ENCODE peak calls at places on chromosomes 3 and 15, in five cellular contexts. One of them, this sample, is unnamed.

GRCh38 chr3:186489507-186489906 is 54.7 kb downstream of the CRYGS start:
- DNase-seq in fibroblast of lung: no peak
- DNase-seq in heart right ventricle: no peak
- DNase-seq in body of pancreas: no peak
- DNase-seq in tibial nerve: no peak
- DNase-seq in this sample: no peak

GRCh38 chr15:90097475-90097874 is 4.8 kb downstream of the IDH2 start:
- DNase-seq in fibroblast of lung: no peak
- DNase-seq in heart right ventricle: no peak
- DNase-seq in body of pancreas: no peak
- DNase-seq in tibial nerve: no peak
- DNase-seq in this sample: no peak

GRCh38 chr15:93233710-93234109 is 144.7 kb upstream of the RGMA start:
- DNase-seq in fibroblast of lung: no peak
- DNase-seq in heart right ventricle: no peak
- DNase-seq in body of pancreas: no peak
- DNase-seq in tibial nerve: no peak
- DNase-seq in this sample: no peak

GRCh38 chr15:44308415-44308814 is 19.9 kb downstream of the GOLM2 start:
- DNase-seq in fibroblast of lung: no peak
- DNase-seq in heart right ventricle: no peak
- DNase-seq in body of pancreas: no peak
- DNase-seq in tibial nerve: no peak
- DNase-seq in this sample: no peak

GRCh38 chr3:124396397-124396796 is 333.9 kb upstream of the UMPS start:
- DNase-seq in fibroblast of lung: no peak
- DNase-seq in heart right ventricle: no peak
- DNase-seq in body of pancreas: no peak
- DNase-seq in tibial nerve: no peak
- DNase-seq in this sample: no peak

GRCh38 chr15:99052205-99052604 is 44.6 kb upstream of the PGPEP1L start:
- DNase-seq in fibroblast of lung: no peak
- DNase-seq in heart right ventricle: no peak
- DNase-seq in body of pancreas: no peak
- DNase-seq in tibial nerve: no peak
- DNase-seq in this sample: no peak

GRCh38 chr15:64851503-64851840 is 9.8 kb downstream of the PLEKHO2 start:
- DNase-seq in fibroblast of lung: peak; percentile 96
- DNase-seq in heart right ventricle: no peak
- DNase-seq in body of pancreas: peak; percentile 56
- DNase-seq in tibial nerve: peak; percentile 49
- DNase-seq in this sample: no peak

GRCh38 chr3:166902374-166902773 is 477.7 kb downstream of the ZBBX start:
- DNase-seq in fibroblast of lung: peak; percentile 24
- DNase-seq in heart right ventricle: no peak
- DNase-seq in body of pancreas: no peak
- DNase-seq in tibial nerve: no peak
- DNase-seq in this sample: no peak

GRCh38 chr3:31533169-31533870 is 595 bp downstream of the STT3B start:
- DNase-seq in fibroblast of lung: peak; percentile 19
- DNase-seq in heart right ventricle: peak; percentile 66
- DNase-seq in body of pancreas: peak; percentile 55
- DNase-seq in tibial nerve: peak; percentile 44
- DNase-seq in this sample: peak; percentile 60

GRCh38 chr3:77321646-77322045 is 281.7 kb downstream of the ROBO2 start:
- DNase-seq in fibroblast of lung: no peak
- DNase-seq in heart right ventricle: no peak
- DNase-seq in body of pancreas: no peak
- DNase-seq in tibial nerve: no peak
- DNase-seq in this sample: no peak

GRCh38 chr15:85037617-85038016 is 56.0 kb downstream of the PDE8A start:
- DNase-seq in fibroblast of lung: no peak
- DNase-seq in heart right ventricle: no peak
- DNase-seq in body of pancreas: no peak
- DNase-seq in tibial nerve: no peak
- DNase-seq in this sample: no peak

DNA sequence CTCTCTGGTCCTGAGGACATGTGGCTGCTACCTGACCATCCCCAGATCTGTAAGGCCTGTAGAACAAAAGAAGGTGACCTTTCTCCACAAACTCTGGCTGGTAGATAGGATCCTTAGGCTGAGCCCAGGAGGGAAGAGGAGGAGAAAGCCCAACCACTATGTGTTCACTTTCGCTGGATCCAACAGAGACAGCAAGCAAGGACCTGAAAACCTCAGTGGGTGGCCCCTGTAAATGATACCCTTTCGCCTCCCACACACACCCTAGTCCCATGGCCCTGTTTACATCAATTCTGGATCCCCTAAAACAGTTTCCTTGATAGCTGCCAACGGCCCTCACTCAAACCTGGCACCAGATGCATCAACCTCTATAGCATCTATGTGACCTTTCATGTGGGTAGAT is 22.4 kb downstream of the CCDC12 start:
- DNase-seq in fibroblast of lung: no peak
- DNase-seq in heart right ventricle: no peak
- DNase-seq in body of pancreas: no peak
- DNase-seq in tibial nerve: no peak
- DNase-seq in this sample: no peak
- H3K4me1 ChIP-seq in fibroblast of lung: peaks cover 2% of the 10 kb centered on the region
- H3K4me1 ChIP-seq in heart right ventricle: peaks cover 95% of the 10 kb centered on the region
- H3K4me1 ChIP-seq in body of pancreas: peaks cover 94% of the 10 kb centered on the region
- H3K4me1 ChIP-seq in tibial nerve: peaks cover 91% of the 10 kb centered on the region
- H3K4me1 ChIP-seq in this sample: peaks cover 51% of the 10 kb centered on the region

DNA sequence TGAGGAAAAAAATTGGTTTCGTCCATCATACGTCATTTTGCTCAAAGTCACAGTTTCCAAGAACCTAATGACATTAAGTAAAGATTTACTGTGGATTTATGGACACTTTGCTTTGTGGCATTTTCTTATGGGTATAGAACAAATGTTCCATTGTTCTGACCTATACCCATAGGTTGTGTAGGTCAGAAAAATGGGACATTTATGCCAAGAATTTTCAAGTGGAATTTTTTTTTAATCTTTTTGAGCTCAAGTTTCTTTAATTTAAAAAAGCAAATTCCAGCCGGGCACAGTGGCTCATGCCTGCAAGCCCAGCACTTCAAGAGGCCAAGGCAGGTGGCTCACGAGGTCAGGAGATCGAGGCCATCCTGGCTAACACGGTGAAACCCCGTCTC is 187.5 kb upstream of the TPM1 start:
- DNase-seq in fibroblast of lung: no peak
- DNase-seq in heart right ventricle: no peak
- DNase-seq in body of pancreas: no peak
- DNase-seq in tibial nerve: no peak
- DNase-seq in this sample: no peak
- H3K4me1 ChIP-seq in fibroblast of lung: no peaks in the 10 kb centered on the region
- H3K4me1 ChIP-seq in heart right ventricle: no peaks in the 10 kb centered on the region
- H3K4me1 ChIP-seq in body of pancreas: peaks cover 59% of the 10 kb centered on the region
- H3K4me1 ChIP-seq in tibial nerve: peaks cover 10% of the 10 kb centered on the region
- H3K4me1 ChIP-seq in this sample: no peaks in the 10 kb centered on the region

GRCh38 chr15:38128389-38128788 is 124.2 kb upstream of the SPRED1 start:
- DNase-seq in fibroblast of lung: peak; percentile 30
- DNase-seq in heart right ventricle: no peak
- DNase-seq in body of pancreas: no peak
- DNase-seq in tibial nerve: no peak
- DNase-seq in this sample: peak; percentile 30
- H3K4me1 ChIP-seq in fibroblast of lung: peaks cover 17% of the 10 kb centered on the region
- H3K4me1 ChIP-seq in heart right ventricle: peaks cover 30% of the 10 kb centered on the region
- H3K4me1 ChIP-seq in body of pancreas: no peaks in the 10 kb centered on the region
- H3K4me1 ChIP-seq in tibial nerve: peaks cover 45% of the 10 kb centered on the region
- H3K4me1 ChIP-seq in this sample: peaks cover 15% of the 10 kb centered on the region

GRCh38 chr15:66941231-66941711 is 124.1 kb upstream of the SMAD3 start:
- DNase-seq in fibroblast of lung: no peak
- DNase-seq in heart right ventricle: no peak
- DNase-seq in body of pancreas: no peak
- DNase-seq in tibial nerve: no peak
- DNase-seq in this sample: no peak
- H3K4me1 ChIP-seq in fibroblast of lung: peaks cover 11% of the 10 kb centered on the region
- H3K4me1 ChIP-seq in heart right ventricle: peaks cover 18% of the 10 kb centered on the region
- H3K4me1 ChIP-seq in body of pancreas: no peaks in the 10 kb centered on the region
- H3K4me1 ChIP-seq in tibial nerve: peaks cover 12% of the 10 kb centered on the region
- H3K4me1 ChIP-seq in this sample: no peaks in the 10 kb centered on the region

GRCh38 chr3:150449169-150449721 is 41.1 kb downstream of the TSC22D2 start:
- DNase-seq in fibroblast of lung: peak; percentile 74
- DNase-seq in heart right ventricle: no peak
- DNase-seq in body of pancreas: no peak
- DNase-seq in tibial nerve: no peak
- DNase-seq in this sample: no peak

GRCh38 chr3:150454085-150454484 is 46.0 kb downstream of the TSC22D2 start:
- DNase-seq in fibroblast of lung: no peak
- DNase-seq in heart right ventricle: no peak
- DNase-seq in body of pancreas: no peak
- DNase-seq in tibial nerve: no peak
- DNase-seq in this sample: no peak

GRCh38 chr3:150453353-150453752 is 45.3 kb downstream of the TSC22D2 start:
- DNase-seq in fibroblast of lung: no peak
- DNase-seq in heart right ventricle: no peak
- DNase-seq in body of pancreas: no peak
- DNase-seq in tibial nerve: no peak
- DNase-seq in this sample: no peak

GRCh38 chr3:150450906-150451305 is 42.8 kb downstream of the TSC22D2 start:
- DNase-seq in fibroblast of lung: peak; percentile 29
- DNase-seq in heart right ventricle: no peak
- DNase-seq in body of pancreas: no peak
- DNase-seq in tibial nerve: no peak
- DNase-seq in this sample: no peak

GRCh38 chr3:150451329-150452084 is 43.4 kb downstream of the TSC22D2 start:
- DNase-seq in fibroblast of lung: no peak
- DNase-seq in heart right ventricle: no peak
- DNase-seq in body of pancreas: no peak
- DNase-seq in tibial nerve: no peak
- DNase-seq in this sample: no peak
- H3K4me1 ChIP-seq in fibroblast of lung: peaks cover 16% of the 10 kb centered on the region
- H3K4me1 ChIP-seq in heart right ventricle: peaks cover 67% of the 10 kb centered on the region
- H3K4me1 ChIP-seq in body of pancreas: peaks cover 33% of the 10 kb centered on the region
- H3K4me1 ChIP-seq in tibial nerve: peaks cover 46% of the 10 kb centered on the region
- H3K4me1 ChIP-seq in this sample: no peaks in the 10 kb centered on the region

GRCh38 chr15:100942656-100943055 is 23.5 kb downstream of the LRRK1 start:
- DNase-seq in fibroblast of lung: no peak
- DNase-seq in heart right ventricle: no peak
- DNase-seq in body of pancreas: no peak
- DNase-seq in tibial nerve: no peak
- DNase-seq in this sample: no peak
- H3K4me1 ChIP-seq in fibroblast of lung: peaks cover 2% of the 10 kb centered on the region
- H3K4me1 ChIP-seq in heart right ventricle: peaks cover 9% of the 10 kb centered on the region
- H3K4me1 ChIP-seq in body of pancreas: no peaks in the 10 kb centered on the region
- H3K4me1 ChIP-seq in tibial nerve: peaks cover 8% of the 10 kb centered on the region
- H3K4me1 ChIP-seq in this sample: no peaks in the 10 kb centered on the region

GRCh38 chr3:188174309-188175044 is 20.5 kb downstream of the LPP start:
- DNase-seq in fibroblast of lung: no peak
- DNase-seq in heart right ventricle: no peak
- DNase-seq in body of pancreas: no peak
- DNase-seq in tibial nerve: no peak
- DNase-seq in this sample: peak; percentile 57

GRCh38 chr3:188169826-188170455 is 16.0 kb downstream of the LPP start:
- DNase-seq in fibroblast of lung: no peak
- DNase-seq in heart right ventricle: no peak
- DNase-seq in body of pancreas: no peak
- DNase-seq in tibial nerve: peak; percentile 79
- DNase-seq in this sample: peak; percentile 35

GRCh38 chr3:188176476-188176875 is 22.5 kb downstream of the LPP start:
- DNase-seq in fibroblast of lung: no peak
- DNase-seq in heart right ventricle: no peak
- DNase-seq in body of pancreas: no peak
- DNase-seq in tibial nerve: no peak
- DNase-seq in this sample: no peak

GRCh38 chr3:188170461-188171459 is 16.8 kb downstream of the LPP start:
- DNase-seq in fibroblast of lung: no peak
- DNase-seq in heart right ventricle: no peak
- DNase-seq in body of pancreas: no peak
- DNase-seq in tibial nerve: no peak
- DNase-seq in this sample: no peak

GRCh38 chr3:188171682-188172467 is 17.9 kb downstream of the LPP start:
- DNase-seq in fibroblast of lung: no peak
- DNase-seq in heart right ventricle: no peak
- DNase-seq in body of pancreas: no peak
- DNase-seq in tibial nerve: no peak
- DNase-seq in this sample: no peak
- H3K4me1 ChIP-seq in fibroblast of lung: no peaks in the 10 kb centered on the region
- H3K4me1 ChIP-seq in heart right ventricle: peaks cover 88% of the 10 kb centered on the region
- H3K4me1 ChIP-seq in body of pancreas: peaks cover 21% of the 10 kb centered on the region
- H3K4me1 ChIP-seq in tibial nerve: peaks cover 42% of the 10 kb centered on the region
- H3K4me1 ChIP-seq in this sample: no peaks in the 10 kb centered on the region